ENCODE peak calls at places on chromosomes 4 and X, in four cellular contexts. W is HL-60, B is body of pancreas, D is vagina. P is an unnamed sample.

GRCh38 chr4:76984788-76985211 is 35.2 kb downstream of the SEPTIN11 start:
- DNase-seq in W (no peak), B (peak), D (no peak), P (no peak)

GRCh38 chr4:22202351-22203343 is 254.1 kb upstream of the KCNIP4 start:
- DNase-seq in W (no peak), B (no peak), D (no peak), P (no peak)

GRCh38 chr4:189792819-189793618 is 147.7 kb upstream of the FRG1 start:
- DNase-seq in W (peak), B (peak), D (no peak), P (peak)

GRCh38 chr4:92101609-92102231 is 202.0 kb upstream of the GRID2 start:
- DNase-seq in W (peak), B (no peak), D (no peak), P (no peak)

GRCh38 chr4:150814873-150815272 is 200.2 kb downstream of the LRBA start:
- DNase-seq in W (no peak), B (no peak), D (no peak), P (no peak)

GRCh38 chr4:75547647-75548387 is 8.0 kb upstream of the ODAPH start:
- DNase-seq in W (peak), B (peak), D (no peak), P (no peak)

GRCh38 chr4:40316782-40317635 is 18.1 kb upstream of the CHRNA9 start:
- DNase-seq in W (peak), B (peak), D (no peak), P (peak)

GRCh38 chr4:145824469-145824868 is 114.2 kb downstream of the ZNF827 start:
- DNase-seq in W (no peak), B (no peak), D (no peak), P (no peak)

GRCh38 chrX:45479196-45479834 is 278.6 kb upstream of the DIPK2B start:
- DNase-seq in W (no peak), B (no peak), D (no peak), P (no peak)

GRCh38 chr4:54228064-54228527 is 997 bp upstream of the PDGFRA start:
- DNase-seq in W (no peak), B (peak), D (no peak), P (peak)

GRCh38 chr4:38510201-38510600 is 153.8 kb upstream of the KLF3 start:
- DNase-seq in W (no peak), B (no peak), D (no peak), P (no peak)

GRCh38 chr4:142493255-142493976 is 352.7 kb downstream of the INPP4B start:
- DNase-seq in W (no peak), B (no peak), D (no peak), P (no peak)

GRCh38 chrX:85992811-85993229 is 54.5 kb downstream of the CHM start:
- DNase-seq in W (no peak), B (no peak), D (no peak), P (no peak)

GRCh38 chr4:152385551-152385950 is 150.3 kb downstream of the FBXW7 start:
- DNase-seq in W (no peak), B (no peak), D (no peak), P (no peak)

GRCh38 chrX:29397506-29397905 is 810.3 kb downstream of the IL1RAPL1 start:
- DNase-seq in W (no peak), B (no peak), D (no peak), P (no peak)

GRCh38 chrX:30821116-30821515 is 67.9 kb downstream of the TAB3 start:
- DNase-seq in W (no peak), B (no peak), D (no peak), P (no peak)

GRCh38 chr4:75512336-75513211 is 1.6 kb downstream of the RCHY1 start:
- DNase-seq in W (peak), B (no peak), D (no peak), P (peak)

GRCh38 chr4:69322055-69322454 is 41.8 kb downstream of the UGT2B28 start:
- DNase-seq in W (no peak), B (no peak), D (no peak), P (no peak)

GRCh38 chr4:19711871-19712270 is 539.8 kb upstream of the SLIT2 start:
- DNase-seq in W (no peak), B (no peak), D (no peak), P (no peak)

GRCh38 chr4:8837181-8837811 is 34.3 kb downstream of the HMX1 start:
- DNase-seq in W (no peak), B (no peak), D (no peak), P (no peak)

GRCh38 chr4:4704267-4704666 is 155.2 kb upstream of the MSX1 start:
- DNase-seq in W (peak), B (no peak), D (no peak), P (no peak)

GRCh38 chr4:8070751-8071718 is 87.6 kb downstream of the ABLIM2 start:
- DNase-seq in W (no peak), B (no peak), D (no peak), P (no peak)

GRCh38 chrX:38806875-38807601 is 5.8 kb downstream of the MID1IP1 start:
- DNase-seq in W (peak), B (peak), D (no peak), P (no peak)

GRCh38 chr4:101835121-101835904 is 44.8 kb downstream of the BANK1 start:
- DNase-seq in W (no peak), B (peak), D (no peak), P (no peak)

GRCh38 chrX:150365051-150365952 is 2.2 kb downstream of the MAMLD1 start:
- DNase-seq in W (peak), B (peak), D (peak), P (no peak)

GRCh38 chr4:8534129-8534528 is 46.1 kb upstream of the GPR78 start:
- DNase-seq in W (no peak), B (peak), D (no peak), P (peak)

GRCh38 chr4:168516841-168517240 is 20.0 kb downstream of the PALLD start:
- DNase-seq in W (no peak), B (peak), D (no peak), P (no peak)

GRCh38 chr4:47839259-47839658 is 1.4 kb upstream of the CORIN start:
- DNase-seq in W (no peak), B (no peak), D (no peak), P (peak)

GRCh38 chr4:179328627-179329026 is 1886.4 kb upstream of the AGA start:
- DNase-seq in W (no peak), B (peak), D (no peak), P (no peak)

GRCh38 chr4:22712541-22712940 is 19.8 kb downstream of the GBA3 start:
- DNase-seq in W (no peak), B (no peak), D (no peak), P (no peak)

GRCh38 chr4:169975131-169975836 is 50.9 kb downstream of the MFAP3L start:
- DNase-seq in W (no peak), B (no peak), D (no peak), P (no peak)

GRCh38 chrX:109830704-109831206 is 97.7 kb upstream of the ACSL4 start:
- DNase-seq in W (peak), B (no peak), D (no peak), P (peak)

GRCh38 chr4:137647375-137647774 is 115.1 kb upstream of the PCDH18 start:
- DNase-seq in W (no peak), B (no peak), D (no peak), P (peak)

GRCh38 chr4:155854597-155855226 is 11.4 kb downstream of the ASIC5 start:
- DNase-seq in W (no peak), B (no peak), D (no peak), P (peak)

GRCh38 chr4:151403656-151404055 is 5.3 kb upstream of the FHIP1A start:
- DNase-seq in W (peak), B (no peak), D (no peak), P (no peak)

GRCh38 chrX:47458528-47458927 is 24.5 kb downstream of the ZNF41 start:
- DNase-seq in W (no peak), B (no peak), D (no peak), P (no peak)

GRCh38 chr4:168021666-168022065 is 70.7 kb upstream of the ANXA10 start:
- DNase-seq in W (no peak), B (no peak), D (no peak), P (no peak)

GRCh38 chr4:16253127-16253960 is 27.1 kb upstream of the TAPT1 start:
- DNase-seq in W (no peak), B (no peak), D (no peak), P (no peak)

GRCh38 chrX:368811-369562 is 17.7 kb downstream of the PPP2R3B start:
- DNase-seq in W (no peak), B (no peak), D (no peak), P (no peak)

GRCh38 chr4:1154523-1155182 is 17.7 kb downstream of the SPON2 start:
- DNase-seq in W (no peak), B (peak), D (no peak), P (no peak)
- H3K4me3 ChIP-seq in W (no peak), B (no peak), D (no peak), P (no peak)

GRCh38 chrX:155662297-155662696 is 49.5 kb upstream of the TMLHE start:
- DNase-seq in W (peak), B (no peak), D (no peak), P (peak)
- TF ChIP-seq CTCF in W (no peak), B (no peak), D (no peak), P (peak)

GRCh38 chr4:6470502-6471302 is 1.7 kb downstream of the PPP2R2C start:
- DNase-seq in W (no peak), B (peak), D (peak), P (no peak)
- H3K4me3 ChIP-seq in W (no peak), B (no peak), D (peak), P (no peak)

GRCh38 chr4:128287871-128288688 is 467 bp upstream of the PGRMC2 start:
- DNase-seq in W (peak), B (peak), D (peak), P (peak)
- TF ChIP-seq CTCF in W (no peak), B (peak), D (peak), P (no peak)

DNA sequence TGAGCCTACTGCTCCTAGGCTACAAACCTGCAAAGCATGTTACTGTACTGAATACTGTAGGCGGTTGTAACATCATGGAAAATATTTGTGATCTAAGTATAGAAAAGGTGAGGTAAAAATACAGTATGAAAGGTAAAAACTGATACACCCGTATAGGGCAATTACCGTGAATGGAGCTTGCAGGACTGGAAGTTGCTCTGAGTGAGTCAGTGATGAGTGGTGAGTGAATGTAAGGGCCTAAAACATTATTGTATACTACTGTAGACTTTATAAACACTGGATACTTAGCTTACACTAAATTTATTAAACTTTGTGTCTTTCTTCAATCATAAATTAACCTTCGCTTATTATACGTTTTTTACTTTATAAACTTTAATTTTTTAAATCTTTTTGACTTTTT is 3.7 kb downstream of the KIF4A start:
- DNase-seq in W (no peak), B (no peak), D (no peak), P (no peak)
- H3K4me3 ChIP-seq in W (no peak), B (no peak), D (no peak), P (no peak)

P was measured in GM12865.